ENCODE peak calls at places on chromosomes 11 and 22, in ten cellular contexts. One of them, this sample, is unnamed.
A peak's percentile ranks its signal among the peaks of the same experiment; 100 is the strongest.

GRCh38 chr11:36265793-36266628 is 23.2 kb downstream of the COMMD9 start:
- DNase-seq in hepatocyte: peak; percentile 70
- DNase-seq in colonic mucosa: peak; percentile 52
- DNase-seq in cardiac muscle cell: peak; percentile 60
- DNase-seq in naive thymus-derived CD4-positive, alpha-beta T cell: peak; percentile 38
- DNase-seq in AG04450: no peak
- DNase-seq in heart right ventricle: peak; percentile 20
- DNase-seq in OCI-LY7: peak; percentile 44
- DNase-seq in DND-41: peak; percentile 54
- DNase-seq in H9: peak; percentile 76
- DNase-seq in this sample: no peak

GRCh38 chr11:76436020-76436419 is 8.8 kb upstream of the EMSY start:
- DNase-seq in H9: no peak
- DNase-seq in cardiac muscle cell: no peak
- DNase-seq in heart right ventricle: no peak
- DNase-seq in hepatocyte: no peak
- DNase-seq in DND-41: no peak
- DNase-seq in OCI-LY7: no peak
- DNase-seq in naive thymus-derived CD4-positive, alpha-beta T cell: no peak
- DNase-seq in colonic mucosa: no peak
- DNase-seq in AG04450: no peak
- DNase-seq in this sample: no peak

GRCh38 chr11:96049426-96049825 is 125.5 kb upstream of the MTMR2 start:
- DNase-seq in colonic mucosa: no peak
- DNase-seq in hepatocyte: no peak
- DNase-seq in DND-41: no peak
- DNase-seq in H9: no peak
- DNase-seq in AG04450: no peak
- DNase-seq in OCI-LY7: no peak
- DNase-seq in naive thymus-derived CD4-positive, alpha-beta T cell: no peak
- DNase-seq in cardiac muscle cell: peak; percentile 73
- DNase-seq in heart right ventricle: no peak
- DNase-seq in this sample: no peak

GRCh38 chr11:62737196-62737595 is 8.9 kb downstream of the TTC9C start:
- DNase-seq in hepatocyte: no peak
- DNase-seq in colonic mucosa: no peak
- DNase-seq in H9: no peak
- DNase-seq in DND-41: no peak
- DNase-seq in heart right ventricle: no peak
- DNase-seq in naive thymus-derived CD4-positive, alpha-beta T cell: no peak
- DNase-seq in cardiac muscle cell: no peak
- DNase-seq in AG04450: no peak
- DNase-seq in OCI-LY7: no peak
- DNase-seq in this sample: no peak

GRCh38 chr22:39135092-39135896 is 17.2 kb downstream of the CBX7 start:
- DNase-seq in heart right ventricle: peak; percentile 47
- DNase-seq in colonic mucosa: no peak
- DNase-seq in DND-41: peak; percentile 44
- DNase-seq in cardiac muscle cell: peak; percentile 48
- DNase-seq in hepatocyte: peak; percentile 77
- DNase-seq in naive thymus-derived CD4-positive, alpha-beta T cell: no peak
- DNase-seq in AG04450: no peak
- DNase-seq in H9: peak; percentile 90
- DNase-seq in OCI-LY7: peak; percentile 67
- DNase-seq in this sample: no peak

GRCh38 chr11:101620026-101620425 is 36.2 kb upstream of the TRPC6 start:
- DNase-seq in hepatocyte: no peak
- DNase-seq in naive thymus-derived CD4-positive, alpha-beta T cell: no peak
- DNase-seq in OCI-LY7: peak; percentile 60
- DNase-seq in colonic mucosa: no peak
- DNase-seq in DND-41: no peak
- DNase-seq in cardiac muscle cell: no peak
- DNase-seq in H9: no peak
- DNase-seq in heart right ventricle: no peak
- DNase-seq in AG04450: no peak
- DNase-seq in this sample: no peak

GRCh38 chr22:38700271-38700788 is 413 bp downstream of the JOSD1 start:
- DNase-seq in DND-41: no peak
- DNase-seq in OCI-LY7: no peak
- DNase-seq in colonic mucosa: peak; percentile 80
- DNase-seq in H9: no peak
- DNase-seq in cardiac muscle cell: peak; percentile 78
- DNase-seq in naive thymus-derived CD4-positive, alpha-beta T cell: no peak
- DNase-seq in hepatocyte: no peak
- DNase-seq in heart right ventricle: peak; percentile 72
- DNase-seq in AG04450: no peak
- DNase-seq in this sample: no peak

GRCh38 chr11:20511982-20512381 is 87.4 kb upstream of the SLC6A5 start:
- DNase-seq in naive thymus-derived CD4-positive, alpha-beta T cell: no peak
- DNase-seq in H9: no peak
- DNase-seq in hepatocyte: no peak
- DNase-seq in AG04450: no peak
- DNase-seq in colonic mucosa: no peak
- DNase-seq in cardiac muscle cell: no peak
- DNase-seq in heart right ventricle: no peak
- DNase-seq in DND-41: no peak
- DNase-seq in OCI-LY7: no peak
- DNase-seq in this sample: no peak

GRCh38 chr11:86067230-86068137 is 1.4 kb downstream of the PICALM start:
- DNase-seq in colonic mucosa: peak; percentile 31
- DNase-seq in hepatocyte: peak; percentile 50
- DNase-seq in heart right ventricle: no peak
- DNase-seq in H9: no peak
- DNase-seq in AG04450: no peak
- DNase-seq in naive thymus-derived CD4-positive, alpha-beta T cell: no peak
- DNase-seq in DND-41: no peak
- DNase-seq in OCI-LY7: peak; percentile 28
- DNase-seq in cardiac muscle cell: no peak
- DNase-seq in this sample: no peak

GRCh38 chr11:74612877-74613276 is 20.5 kb downstream of the POLD3 start:
- DNase-seq in AG04450: peak; percentile 3
- DNase-seq in colonic mucosa: no peak
- DNase-seq in hepatocyte: no peak
- DNase-seq in DND-41: no peak
- DNase-seq in OCI-LY7: no peak
- DNase-seq in cardiac muscle cell: no peak
- DNase-seq in naive thymus-derived CD4-positive, alpha-beta T cell: no peak
- DNase-seq in heart right ventricle: no peak
- DNase-seq in H9: no peak
- DNase-seq in this sample: no peak

GRCh38 chr11:72768581-72768980 is 16.4 kb upstream of the ARAP1 start:
- DNase-seq in hepatocyte: no peak
- DNase-seq in naive thymus-derived CD4-positive, alpha-beta T cell: no peak
- DNase-seq in H9: no peak
- DNase-seq in colonic mucosa: no peak
- DNase-seq in cardiac muscle cell: no peak
- DNase-seq in heart right ventricle: no peak
- DNase-seq in AG04450: no peak
- DNase-seq in DND-41: no peak
- DNase-seq in OCI-LY7: no peak
- DNase-seq in this sample: no peak
- H3K27ac ChIP-seq in hepatocyte: no peak overlapping the region
- H3K27ac ChIP-seq in naive thymus-derived CD4-positive, alpha-beta T cell: no peak overlapping the region
- H3K27ac ChIP-seq in H9: no peak overlapping the region
- H3K27ac ChIP-seq in colonic mucosa: no peak overlapping the region
- H3K27ac ChIP-seq in cardiac muscle cell: no peak overlapping the region
- H3K27ac ChIP-seq in heart right ventricle: no peak overlapping the region
- H3K27ac ChIP-seq in AG04450: no peak overlapping the region
- H3K27ac ChIP-seq in DND-41: no peak overlapping the region
- H3K27ac ChIP-seq in OCI-LY7: no peak overlapping the region
- H3K27ac ChIP-seq in this sample: no peak overlapping the region

DNA sequence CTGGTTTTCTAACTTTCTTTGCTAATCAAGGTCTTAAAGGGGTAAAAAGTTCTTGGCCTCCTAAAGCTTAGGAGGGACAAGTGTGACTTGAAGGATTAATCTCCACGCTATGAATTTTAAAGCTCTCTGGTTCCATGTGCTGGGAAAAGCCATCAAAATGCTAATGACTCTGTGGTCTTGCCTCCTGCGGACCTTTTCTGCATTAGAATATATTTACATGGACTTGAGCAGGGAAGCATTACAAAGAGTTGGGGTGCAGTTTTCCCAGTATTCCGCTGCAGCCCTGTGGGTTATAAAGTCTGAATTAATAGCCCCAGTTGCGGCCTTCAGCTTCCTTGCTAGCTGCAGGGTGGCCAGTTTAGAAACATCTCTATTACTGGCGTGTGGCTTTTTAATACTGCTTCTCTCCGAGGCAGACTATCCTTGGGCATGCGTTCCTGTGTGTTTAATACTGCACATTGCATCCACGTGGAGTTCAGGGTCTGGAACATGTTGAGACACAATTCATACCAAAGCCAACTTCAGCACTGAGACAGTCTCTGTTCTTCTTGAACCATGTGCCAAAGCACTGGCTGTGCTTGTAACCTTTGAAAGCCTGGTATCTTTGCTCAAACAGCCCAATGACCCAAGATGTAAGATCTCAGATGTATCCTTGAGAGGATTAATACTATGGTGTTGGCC is 27.3 kb downstream of the TSPAN18 start:
- DNase-seq in hepatocyte: no peak
- DNase-seq in naive thymus-derived CD4-positive, alpha-beta T cell: no peak
- DNase-seq in DND-41: no peak
- DNase-seq in colonic mucosa: no peak
- DNase-seq in cardiac muscle cell: no peak
- DNase-seq in H9: peak; percentile 48
- DNase-seq in heart right ventricle: no peak
- DNase-seq in AG04450: no peak
- DNase-seq in OCI-LY7: no peak
- DNase-seq in this sample: no peak
- H3K27ac ChIP-seq in hepatocyte: peak overlapping the region; percentile 70
- H3K27ac ChIP-seq in naive thymus-derived CD4-positive, alpha-beta T cell: no peak overlapping the region
- H3K27ac ChIP-seq in DND-41: no peak overlapping the region
- H3K27ac ChIP-seq in colonic mucosa: no peak overlapping the region
- H3K27ac ChIP-seq in cardiac muscle cell: no peak overlapping the region
- H3K27ac ChIP-seq in H9: no peak overlapping the region
- H3K27ac ChIP-seq in heart right ventricle: no peak overlapping the region
- H3K27ac ChIP-seq in AG04450: no peak overlapping the region
- H3K27ac ChIP-seq in OCI-LY7: no peak overlapping the region
- H3K27ac ChIP-seq in this sample: no peak overlapping the region

DNA sequence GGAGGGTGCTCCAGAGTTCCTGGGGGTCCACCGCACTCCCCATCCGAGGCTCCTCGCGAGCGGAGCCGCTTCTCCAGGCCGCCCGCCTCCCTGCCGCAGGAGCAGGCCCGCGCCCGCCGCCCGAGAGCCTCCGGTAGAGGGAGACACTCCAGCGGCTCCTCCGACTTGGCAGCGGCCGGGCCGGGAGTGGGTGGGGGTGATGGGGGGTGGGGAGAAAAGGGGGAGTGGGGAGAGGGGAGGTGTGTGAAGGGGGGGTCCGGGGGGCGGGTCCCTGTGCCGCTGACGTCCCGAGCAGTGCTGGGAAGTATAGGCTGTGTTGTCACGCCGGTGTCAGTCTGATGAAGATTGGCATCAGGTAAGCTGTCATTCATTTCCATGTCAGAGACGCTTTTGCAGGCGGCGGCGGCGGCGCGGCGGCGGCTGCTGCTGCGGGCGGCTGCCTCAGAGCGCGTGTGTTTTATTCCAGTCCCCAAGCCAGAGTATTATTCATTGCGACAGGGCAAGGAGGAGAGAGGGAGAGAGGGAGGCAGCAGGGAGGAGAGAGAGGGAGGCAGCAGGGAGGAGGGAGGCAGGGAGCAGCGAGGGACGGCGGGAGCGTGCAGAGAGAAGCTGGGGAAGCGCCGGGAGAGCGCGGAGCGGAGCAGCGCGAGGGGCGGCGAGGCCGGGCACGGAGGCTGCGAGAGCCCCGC is at the start of gene PKNOX2:
- DNase-seq in AG04450: no peak
- DNase-seq in colonic mucosa: peak; percentile 65
- DNase-seq in DND-41: no peak
- DNase-seq in heart right ventricle: peak; percentile 81
- DNase-seq in OCI-LY7: no peak
- DNase-seq in naive thymus-derived CD4-positive, alpha-beta T cell: peak; percentile 47
- DNase-seq in hepatocyte: peak; percentile 91
- DNase-seq in cardiac muscle cell: peak; percentile 89
- DNase-seq in H9: peak; percentile 91
- DNase-seq in this sample: peak; percentile 60
- H3K27ac ChIP-seq in AG04450: peak within 1 kb of the TSS; percentile 65
- H3K27ac ChIP-seq in colonic mucosa: peak within 1 kb of the TSS; percentile 44
- H3K27ac ChIP-seq in DND-41: no peak within 1 kb of the TSS
- H3K27ac ChIP-seq in heart right ventricle: peak within 1 kb of the TSS; percentile 67
- H3K27ac ChIP-seq in OCI-LY7: no peak within 1 kb of the TSS
- H3K27ac ChIP-seq in naive thymus-derived CD4-positive, alpha-beta T cell: no peak within 1 kb of the TSS
- H3K27ac ChIP-seq in hepatocyte: peak within 1 kb of the TSS; percentile 65
- H3K27ac ChIP-seq in cardiac muscle cell: peak within 1 kb of the TSS; percentile 72
- H3K27ac ChIP-seq in H9: peak within 1 kb of the TSS; percentile 62
- H3K27ac ChIP-seq in this sample: peak within 1 kb of the TSS; percentile 73

DNA sequence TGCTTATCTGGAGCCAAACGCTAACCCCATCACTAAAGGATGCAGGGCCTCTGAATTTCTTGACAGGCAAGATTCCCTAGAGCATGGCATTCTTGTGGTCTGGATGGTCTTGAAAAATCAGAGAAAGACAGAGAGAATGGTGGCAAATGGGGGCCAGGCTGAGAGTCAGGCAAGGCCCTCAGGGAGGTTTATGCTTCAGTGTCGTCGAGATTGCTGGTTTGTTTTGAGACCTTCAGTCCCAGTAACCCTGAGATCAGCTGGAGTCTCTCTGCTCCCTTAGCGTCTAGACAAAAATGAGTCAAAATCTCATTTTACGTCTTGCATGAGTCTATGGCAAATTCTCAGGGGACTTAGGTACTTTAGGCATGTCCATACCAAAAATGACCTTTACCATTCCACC is 539.4 kb downstream of the SOX6 start:
- DNase-seq in colonic mucosa: no peak
- DNase-seq in H9: no peak
- DNase-seq in OCI-LY7: no peak
- DNase-seq in naive thymus-derived CD4-positive, alpha-beta T cell: no peak
- DNase-seq in AG04450: no peak
- DNase-seq in cardiac muscle cell: no peak
- DNase-seq in hepatocyte: no peak
- DNase-seq in heart right ventricle: no peak
- DNase-seq in DND-41: no peak
- DNase-seq in this sample: no peak
- H3K27ac ChIP-seq in colonic mucosa: no peak overlapping the region
- H3K27ac ChIP-seq in H9: no peak overlapping the region
- H3K27ac ChIP-seq in OCI-LY7: no peak overlapping the region
- H3K27ac ChIP-seq in naive thymus-derived CD4-positive, alpha-beta T cell: no peak overlapping the region
- H3K27ac ChIP-seq in AG04450: no peak overlapping the region
- H3K27ac ChIP-seq in cardiac muscle cell: no peak overlapping the region
- H3K27ac ChIP-seq in hepatocyte: no peak overlapping the region
- H3K27ac ChIP-seq in heart right ventricle: no peak overlapping the region
- H3K27ac ChIP-seq in DND-41: no peak overlapping the region
- H3K27ac ChIP-seq in this sample: no peak overlapping the region

DNA sequence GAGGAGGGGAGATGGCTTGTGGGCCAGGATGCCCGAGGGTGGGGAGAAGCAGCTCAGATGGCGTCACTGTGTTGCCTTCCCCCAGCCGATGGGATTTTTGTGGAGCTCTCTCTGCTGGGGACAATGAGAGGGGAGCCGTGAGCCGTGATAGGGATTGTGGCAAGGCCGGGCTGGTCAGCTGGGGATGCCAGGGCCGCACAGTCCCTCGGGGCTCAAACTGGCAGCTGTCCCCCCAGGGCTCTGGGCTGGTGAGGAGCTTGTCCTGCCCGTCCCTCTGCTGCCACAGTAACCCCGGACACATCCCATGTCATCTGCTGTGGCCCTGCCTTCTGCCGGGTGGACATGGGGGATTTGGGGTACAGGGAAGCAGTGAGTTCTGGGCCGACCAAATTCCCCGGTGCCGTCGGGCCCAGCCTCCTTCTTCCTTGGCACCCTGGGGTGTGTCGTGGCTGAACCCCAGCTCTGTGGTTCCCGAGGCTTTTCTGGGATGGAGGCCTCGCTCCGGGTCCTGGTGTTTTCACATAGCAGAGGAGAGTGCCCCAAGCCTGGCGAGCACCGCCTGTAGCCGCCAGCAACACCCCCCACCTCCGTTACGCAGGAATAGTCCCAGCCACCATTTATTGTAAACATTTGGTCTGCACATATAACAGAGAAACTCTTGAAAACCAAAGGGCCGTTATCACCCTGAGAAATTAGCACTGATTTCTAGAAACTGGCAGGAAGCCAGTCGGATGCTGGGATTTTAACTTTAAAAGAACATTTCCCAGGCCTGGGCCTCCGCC is 9.8 kb downstream of the BRSK2 start:
- DNase-seq in AG04450: no peak
- DNase-seq in hepatocyte: no peak
- DNase-seq in naive thymus-derived CD4-positive, alpha-beta T cell: no peak
- DNase-seq in DND-41: no peak
- DNase-seq in colonic mucosa: no peak
- DNase-seq in H9: no peak
- DNase-seq in heart right ventricle: no peak
- DNase-seq in OCI-LY7: no peak
- DNase-seq in cardiac muscle cell: no peak
- DNase-seq in this sample: no peak
- H3K27ac ChIP-seq in AG04450: no peak overlapping the region
- H3K27ac ChIP-seq in hepatocyte: no peak overlapping the region
- H3K27ac ChIP-seq in naive thymus-derived CD4-positive, alpha-beta T cell: no peak overlapping the region
- H3K27ac ChIP-seq in DND-41: no peak overlapping the region
- H3K27ac ChIP-seq in colonic mucosa: no peak overlapping the region
- H3K27ac ChIP-seq in H9: no peak overlapping the region
- H3K27ac ChIP-seq in heart right ventricle: no peak overlapping the region
- H3K27ac ChIP-seq in OCI-LY7: no peak overlapping the region
- H3K27ac ChIP-seq in cardiac muscle cell: no peak overlapping the region
- H3K27ac ChIP-seq in this sample: no peak overlapping the region

This sample was measured in caudate nucleus.